ENCODE peak calls at places on chromosomes 12 and 14, in seven cellular contexts. One of them, this sample, is unnamed.

GRCh38 chr12:112937741-112938719 is at the start of gene OAS3:
- DNase-seq in GM20000: peak
- DNase-seq in HCT116: peak
- DNase-seq in stimulated activated CD4-positive, alpha-beta T cell treated with anti-CD3 and anti-CD28 coated beads, Interleukin-1b, Interleukin-23, amount 100 ng/mL, for 24 hours: no peak
- DNase-seq in heart left ventricle: peak
- DNase-seq in stimulated activated CD8-positive, alpha-beta memory T cell treated with anti-CD3 and anti-CD28 coated beads, Interleukin-7, amount 100 ng/mL, for 1 hour: peak
- DNase-seq in GM04504: peak
- DNase-seq in this sample: peak

GRCh38 chr14:103214461-103214958 is 91.2 kb downstream of the TNFAIP2 start:
- DNase-seq in GM20000: no peak
- DNase-seq in heart left ventricle: no peak
- DNase-seq in stimulated activated CD4-positive, alpha-beta T cell treated with anti-CD3 and anti-CD28 coated beads, Interleukin-1b, Interleukin-23, amount 100 ng/mL, for 24 hours: no peak
- DNase-seq in HCT116: no peak
- DNase-seq in GM04504: no peak
- DNase-seq in stimulated activated CD8-positive, alpha-beta memory T cell treated with anti-CD3 and anti-CD28 coated beads, Interleukin-7, amount 100 ng/mL, for 1 hour: no peak
- DNase-seq in this sample: no peak

GRCh38 chr14:101918125-101918989 is 46.0 kb upstream of the DYNC1H1 start:
- DNase-seq in heart left ventricle: no peak
- DNase-seq in GM04504: no peak
- DNase-seq in GM20000: no peak
- DNase-seq in stimulated activated CD4-positive, alpha-beta T cell treated with anti-CD3 and anti-CD28 coated beads, Interleukin-1b, Interleukin-23, amount 100 ng/mL, for 24 hours: no peak
- DNase-seq in HCT116: no peak
- DNase-seq in stimulated activated CD8-positive, alpha-beta memory T cell treated with anti-CD3 and anti-CD28 coated beads, Interleukin-7, amount 100 ng/mL, for 1 hour: no peak
- DNase-seq in this sample: no peak

GRCh38 chr14:89040080-89040437 is 215.6 kb downstream of the TTC8 start:
- DNase-seq in heart left ventricle: no peak
- DNase-seq in GM04504: no peak
- DNase-seq in HCT116: no peak
- DNase-seq in stimulated activated CD8-positive, alpha-beta memory T cell treated with anti-CD3 and anti-CD28 coated beads, Interleukin-7, amount 100 ng/mL, for 1 hour: no peak
- DNase-seq in stimulated activated CD4-positive, alpha-beta T cell treated with anti-CD3 and anti-CD28 coated beads, Interleukin-1b, Interleukin-23, amount 100 ng/mL, for 24 hours: no peak
- DNase-seq in GM20000: no peak
- DNase-seq in this sample: no peak

GRCh38 chr12:109758406-109759075 is 44.9 kb downstream of the FAM222A start:
- DNase-seq in stimulated activated CD8-positive, alpha-beta memory T cell treated with anti-CD3 and anti-CD28 coated beads, Interleukin-7, amount 100 ng/mL, for 1 hour: no peak
- DNase-seq in heart left ventricle: peak
- DNase-seq in HCT116: no peak
- DNase-seq in GM20000: no peak
- DNase-seq in GM04504: no peak
- DNase-seq in stimulated activated CD4-positive, alpha-beta T cell treated with anti-CD3 and anti-CD28 coated beads, Interleukin-1b, Interleukin-23, amount 100 ng/mL, for 24 hours: no peak
- DNase-seq in this sample: no peak

GRCh38 chr12:6872073-6873048 is 742 bp downstream of the SPSB2 start:
- DNase-seq in stimulated activated CD8-positive, alpha-beta memory T cell treated with anti-CD3 and anti-CD28 coated beads, Interleukin-7, amount 100 ng/mL, for 1 hour: peak
- DNase-seq in HCT116: peak
- DNase-seq in heart left ventricle: peak
- DNase-seq in stimulated activated CD4-positive, alpha-beta T cell treated with anti-CD3 and anti-CD28 coated beads, Interleukin-1b, Interleukin-23, amount 100 ng/mL, for 24 hours: peak
- DNase-seq in GM04504: no peak
- DNase-seq in GM20000: peak
- DNase-seq in this sample: peak

GRCh38 chr14:47365248-47365647 is 310.2 kb downstream of the MDGA2 start:
- DNase-seq in GM20000: no peak
- DNase-seq in stimulated activated CD4-positive, alpha-beta T cell treated with anti-CD3 and anti-CD28 coated beads, Interleukin-1b, Interleukin-23, amount 100 ng/mL, for 24 hours: no peak
- DNase-seq in GM04504: no peak
- DNase-seq in heart left ventricle: no peak
- DNase-seq in HCT116: no peak
- DNase-seq in stimulated activated CD8-positive, alpha-beta memory T cell treated with anti-CD3 and anti-CD28 coated beads, Interleukin-7, amount 100 ng/mL, for 1 hour: no peak
- DNase-seq in this sample: no peak

GRCh38 chr12:113073586-113073985 is 17.1 kb downstream of the DTX1 start:
- DNase-seq in HCT116: no peak
- DNase-seq in GM04504: no peak
- DNase-seq in GM20000: no peak
- DNase-seq in stimulated activated CD4-positive, alpha-beta T cell treated with anti-CD3 and anti-CD28 coated beads, Interleukin-1b, Interleukin-23, amount 100 ng/mL, for 24 hours: no peak
- DNase-seq in stimulated activated CD8-positive, alpha-beta memory T cell treated with anti-CD3 and anti-CD28 coated beads, Interleukin-7, amount 100 ng/mL, for 1 hour: no peak
- DNase-seq in heart left ventricle: no peak
- DNase-seq in this sample: no peak

GRCh38 chr12:57151741-57152407 is 4.5 kb upstream of the LRP1-AS start:
- DNase-seq in GM20000: no peak
- DNase-seq in HCT116: no peak
- DNase-seq in stimulated activated CD4-positive, alpha-beta T cell treated with anti-CD3 and anti-CD28 coated beads, Interleukin-1b, Interleukin-23, amount 100 ng/mL, for 24 hours: no peak
- DNase-seq in stimulated activated CD8-positive, alpha-beta memory T cell treated with anti-CD3 and anti-CD28 coated beads, Interleukin-7, amount 100 ng/mL, for 1 hour: no peak
- DNase-seq in GM04504: peak
- DNase-seq in heart left ventricle: no peak
- DNase-seq in this sample: no peak

GRCh38 chr12:14307004-14307403 is 58.5 kb upstream of the ATF7IP start:
- DNase-seq in stimulated activated CD8-positive, alpha-beta memory T cell treated with anti-CD3 and anti-CD28 coated beads, Interleukin-7, amount 100 ng/mL, for 1 hour: no peak
- DNase-seq in GM20000: no peak
- DNase-seq in HCT116: no peak
- DNase-seq in GM04504: no peak
- DNase-seq in stimulated activated CD4-positive, alpha-beta T cell treated with anti-CD3 and anti-CD28 coated beads, Interleukin-1b, Interleukin-23, amount 100 ng/mL, for 24 hours: no peak
- DNase-seq in heart left ventricle: no peak
- DNase-seq in this sample: no peak

GRCh38 chr12:54716284-54716683 is 68.1 kb upstream of the DCD start:
- DNase-seq in GM04504: no peak
- DNase-seq in heart left ventricle: no peak
- DNase-seq in stimulated activated CD8-positive, alpha-beta memory T cell treated with anti-CD3 and anti-CD28 coated beads, Interleukin-7, amount 100 ng/mL, for 1 hour: no peak
- DNase-seq in HCT116: no peak
- DNase-seq in GM20000: no peak
- DNase-seq in stimulated activated CD4-positive, alpha-beta T cell treated with anti-CD3 and anti-CD28 coated beads, Interleukin-1b, Interleukin-23, amount 100 ng/mL, for 24 hours: no peak
- DNase-seq in this sample: no peak

GRCh38 chr12:79690156-79690605 is 583 bp downstream of the PAWR start:
- DNase-seq in stimulated activated CD4-positive, alpha-beta T cell treated with anti-CD3 and anti-CD28 coated beads, Interleukin-1b, Interleukin-23, amount 100 ng/mL, for 24 hours: no peak
- DNase-seq in HCT116: no peak
- DNase-seq in stimulated activated CD8-positive, alpha-beta memory T cell treated with anti-CD3 and anti-CD28 coated beads, Interleukin-7, amount 100 ng/mL, for 1 hour: no peak
- DNase-seq in GM04504: no peak
- DNase-seq in heart left ventricle: peak
- DNase-seq in GM20000: no peak
- DNase-seq in this sample: no peak

GRCh38 chr12:116050266-116050665 is 227.2 kb downstream of the MED13L start:
- DNase-seq in heart left ventricle: no peak
- DNase-seq in GM04504: no peak
- DNase-seq in HCT116: no peak
- DNase-seq in GM20000: peak
- DNase-seq in stimulated activated CD4-positive, alpha-beta T cell treated with anti-CD3 and anti-CD28 coated beads, Interleukin-1b, Interleukin-23, amount 100 ng/mL, for 24 hours: no peak
- DNase-seq in stimulated activated CD8-positive, alpha-beta memory T cell treated with anti-CD3 and anti-CD28 coated beads, Interleukin-7, amount 100 ng/mL, for 1 hour: no peak
- DNase-seq in this sample: no peak